ENCODE peak calls at places on chromosomes 4 and X, in nine cellular contexts. R is sigmoid colon, Y is cardiac muscle cell, L is D721Med, Z is epithelial cell of proximal tubule, G is DND-41, C is suprapubic skin, D is colonic mucosa, K is GM13976. A is an unnamed sample.

GRCh38 chr4:76543378-76543777 is 108.3 kb downstream of the SHROOM3 start:
- DNase-seq in C (no peak), G (no peak), Y (no peak), Z (no peak), K (no peak), L (no peak), R (no peak), D (no peak), A (no peak)

GRCh38 chr4:185700048-185700447 is 111.9 kb downstream of the SORBS2 start:
- DNase-seq in R (no peak), Z (no peak), K (no peak), L (no peak), C (no peak), Y (no peak), D (no peak), G (no peak), A (no peak)

GRCh38 chrX:68428431-68428830 is 4.9 kb downstream of the OPHN1 start:
- DNase-seq in Y (peak; percentile 20), C (no peak), K (no peak), G (no peak), Z (no peak), R (no peak), L (no peak), D (no peak), A (no peak)

GRCh38 chrX:32937043-32937442 is 274.3 kb downstream of the DMD start:
- DNase-seq in Y (no peak), R (no peak), Z (no peak), K (no peak), C (no peak), D (no peak), G (no peak), L (no peak), A (no peak)

GRCh38 chr4:90546114-90546513 is 418.9 kb downstream of the CCSER1 start:
- DNase-seq in D (no peak), Y (no peak), K (no peak), C (no peak), Z (no peak), L (no peak), G (no peak), R (no peak), A (no peak)

GRCh38 chr4:175776217-175776616 is 35.8 kb downstream of the GPM6A start:
- DNase-seq in R (no peak), G (no peak), L (no peak), C (no peak), K (no peak), D (no peak), Z (no peak), Y (no peak), A (no peak)

GRCh38 chr4:36349904-36350554 is 68.6 kb downstream of the DTHD1 start:
- DNase-seq in Y (no peak), Z (no peak), C (no peak), R (no peak), G (no peak), K (no peak), D (no peak), L (no peak), A (no peak)

GRCh38 chr4:20723019-20723418 is 22.8 kb downstream of the PACRGL start:
- DNase-seq in Z (no peak), C (no peak), R (no peak), L (no peak), Y (peak; percentile 10), G (no peak), K (no peak), D (no peak), A (no peak)

GRCh38 chr4:23930750-23931488 is 41.1 kb upstream of the PPARGC1A start:
- DNase-seq in C (peak; percentile 90), Z (peak; percentile 44), Y (peak; percentile 56), R (peak; percentile 64), L (no peak), K (no peak), G (no peak), D (peak; percentile 40), A (peak; percentile 51)

GRCh38 chr4:148116264-148116663 is 325.9 kb downstream of the NR3C2 start:
- DNase-seq in K (no peak), Z (no peak), L (no peak), R (no peak), D (no peak), C (no peak), G (no peak), Y (peak; percentile 82), A (no peak)

GRCh38 chr4:26181616-26182015 is 139.2 kb upstream of the RBPJ start:
- DNase-seq in D (no peak), C (no peak), Z (no peak), R (no peak), G (no peak), L (no peak), Y (no peak), K (no peak), A (no peak)

GRCh38 chr4:13907255-13907751 is 279.8 kb upstream of the BOD1L1 start:
- DNase-seq in L (no peak), G (no peak), D (no peak), Z (peak; percentile 99), K (no peak), R (no peak), C (no peak), Y (peak; percentile 91), A (no peak)
- TF ChIP-seq CTCF in L (no peak), G (no peak), D (no peak), Z (peak; percentile 54), K (no peak), R (no peak), C (no peak), Y (peak; percentile 29), A (no peak)

GRCh38 chr4:98827661-98828060 is 101.3 kb downstream of the EIF4E start:
- DNase-seq in R (no peak), Z (no peak), D (no peak), G (no peak), L (no peak), K (no peak), Y (no peak), C (no peak), A (no peak)

GRCh38 chr4:98833384-98833783 is 95.5 kb downstream of the EIF4E start:
- DNase-seq in G (no peak), D (no peak), L (no peak), Z (no peak), R (no peak), C (no peak), K (no peak), Y (no peak), A (no peak)

GRCh38 chr4:98828801-98829200 is 100.1 kb downstream of the EIF4E start:
- DNase-seq in Z (no peak), L (no peak), G (no peak), C (no peak), Y (no peak), R (no peak), D (peak; percentile 27), K (no peak), A (no peak)
- TF ChIP-seq CTCF in Z (peak; percentile 30), L (peak; percentile 32), G (peak; percentile 48), C (no peak), Y (no peak), R (no peak), D (no peak), K (no peak), A (no peak)

GRCh38 chr4:177879851-177880250 is 437.6 kb upstream of the AGA start:
- DNase-seq in G (peak; percentile 7), Y (no peak), Z (no peak), R (peak; percentile 33), L (no peak), K (no peak), C (no peak), D (no peak), A (no peak)
- TF ChIP-seq CTCF in G (peak; percentile 45), Y (no peak), Z (peak; percentile 37), R (no peak), L (no peak), K (no peak), C (no peak), D (no peak), A (no peak)

GRCh38 chr4:189843392-189844009 is 97.2 kb upstream of the FRG1 start:
- DNase-seq in K (no peak), L (no peak), D (no peak), Y (no peak), Z (no peak), C (no peak), R (no peak), G (no peak), A (no peak)
- TF ChIP-seq CTCF in K (no peak), L (no peak), D (no peak), Y (no peak), Z (no peak), C (no peak), R (no peak), G (no peak), A (no peak)

GRCh38 chr4:39450618-39451017 is 8.1 kb downstream of the RPL9 start:
- DNase-seq in K (no peak), C (no peak), L (no peak), Y (no peak), G (no peak), Z (no peak), R (no peak), D (no peak), A (no peak)

GRCh38 chr4:39451423-39452023 is 7.2 kb downstream of the RPL9 start:
- DNase-seq in D (no peak), G (no peak), L (no peak), Z (no peak), R (no peak), K (no peak), C (no peak), Y (no peak), A (no peak)

GRCh38 chr4:39446483-39446841 is 12.3 kb downstream of the RPL9 start:
- DNase-seq in G (no peak), K (no peak), R (no peak), C (no peak), D (no peak), Y (no peak), L (no peak), Z (no peak), A (no peak)

GRCh38 chr4:39442910-39443480 is 15.7 kb downstream of the RPL9 start:
- DNase-seq in R (no peak), K (no peak), L (no peak), Z (no peak), C (no peak), Y (no peak), G (no peak), D (no peak), A (no peak)

GRCh38 chr4:39446842-39447573 is 11.7 kb downstream of the RPL9 start:
- DNase-seq in K (peak; percentile 86), D (peak; percentile 78), G (no peak), Z (no peak), C (peak; percentile 86), R (peak; percentile 87), Y (peak; percentile 82), L (no peak), A (peak; percentile 61)
- TF ChIP-seq CTCF in K (no peak), D (peak; percentile 57), G (no peak), Z (peak; percentile 19), C (peak; percentile 12), R (peak; percentile 35), Y (peak; percentile 53), L (no peak), A (no peak)